ENCODE peak calls at places on chromosomes 6 and 20, in six cellular contexts. D, E, U, S, A and Q are unnamed samples. For H3K36me3, the result is how much of the 10 kb centered on the place peaks cover.

GRCh38 chr6:9121551-9121950 is 686.2 kb upstream of the SLC35B3 start:
- DNase-seq in A (peak), E (no peak), D (no peak), U (no peak), S (no peak), Q (no peak)

GRCh38 chr20:38141889-38142494 is 23.1 kb downstream of the TGM2 start:
- DNase-seq in E (no peak), U (no peak), D (no peak), S (no peak), A (no peak), Q (no peak)

GRCh38 chr6:161164182-161164625 is 109.7 kb downstream of the AGPAT4 start:
- DNase-seq in S (no peak), E (no peak), D (no peak), U (no peak), A (no peak), Q (no peak)

GRCh38 chr6:31179896-31180295 is 9.4 kb upstream of the POU5F1 start:
- DNase-seq in E (no peak), A (no peak), S (no peak), D (no peak), U (no peak), Q (no peak)

GRCh38 chr6:55918639-55919038 is 43.2 kb upstream of the BMP5 start:
- DNase-seq in S (no peak), D (no peak), E (no peak), A (peak), U (no peak), Q (peak)

GRCh38 chr6:359261-360035 is 32.1 kb upstream of the IRF4 start:
- DNase-seq in D (no peak), U (no peak), S (no peak), E (no peak), A (no peak), Q (no peak)

GRCh38 chr6:1391692-1392309 is 2.4 kb downstream of the FOXF2 start:
- DNase-seq in S (no peak), A (no peak), U (no peak), E (no peak), D (no peak), Q (no peak)

GRCh38 chr20:1491891-1492642 is 847 bp upstream of the SIRPB2 start:
- DNase-seq in A (no peak), U (no peak), S (no peak), E (no peak), D (no peak), Q (peak)

GRCh38 chr6:125598422-125598821 is 151.0 kb upstream of the HEY2 start:
- DNase-seq in E (peak), S (peak), A (peak), D (no peak), U (no peak), Q (peak)

GRCh38 chr6:104526383-104526782 is 333.3 kb downstream of the HACE1 start:
- DNase-seq in E (no peak), A (no peak), S (no peak), U (no peak), D (no peak), Q (no peak)

GRCh38 chr6:47535316-47536046 is 57.9 kb downstream of the CD2AP start:
- DNase-seq in E (no peak), D (no peak), S (no peak), A (no peak), U (no peak), Q (no peak)

GRCh38 chr20:8858181-8858794 is 210.6 kb upstream of the PLCB4 start:
- DNase-seq in S (no peak), A (no peak), U (no peak), D (no peak), E (no peak), Q (no peak)

GRCh38 chr6:9523462-9523861 is 891.4 kb downstream of the TFAP2A start:
- DNase-seq in D (no peak), U (peak), E (no peak), S (no peak), A (peak), Q (no peak)

GRCh38 chr6:87706187-87706966 is 4.3 kb upstream of the AKIRIN2 start:
- DNase-seq in E (no peak), D (no peak), A (peak), S (no peak), U (no peak), Q (no peak)

GRCh38 chr6:62286470-62286843 is 432 bp upstream of the KHDRBS2 start:
- DNase-seq in D (no peak), S (no peak), U (no peak), A (no peak), E (no peak), Q (no peak)

GRCh38 chr6:150006961-150007464 is 18.3 kb downstream of the RAET1L start:
- DNase-seq in A (no peak), D (no peak), E (no peak), S (no peak), U (no peak), Q (peak)

GRCh38 chr6:15299430-15300131 is 53.7 kb downstream of the JARID2 start:
- DNase-seq in A (no peak), D (no peak), E (peak), S (no peak), U (no peak), Q (no peak)

GRCh38 chr6:136524936-136525413 is 25.2 kb downstream of the MAP7 start:
- DNase-seq in E (no peak), A (no peak), D (no peak), S (no peak), U (no peak), Q (no peak)

GRCh38 chr6:89840538-89840937 is 10.9 kb downstream of the CASP8AP2 start:
- DNase-seq in U (no peak), A (no peak), E (no peak), S (no peak), D (no peak), Q (peak)

GRCh38 chr6:16345449-16346330 is 107.3 kb downstream of the GMPR start:
- DNase-seq in E (peak), D (no peak), U (no peak), A (peak), S (peak), Q (peak)

GRCh38 chr6:21850682-21851081 is 257.1 kb downstream of the SOX4 start:
- DNase-seq in D (no peak), E (no peak), U (no peak), S (peak), A (no peak), Q (no peak)

GRCh38 chr6:47371139-47371874 is 61.6 kb upstream of the TNFRSF21 start:
- DNase-seq in D (no peak), A (no peak), U (no peak), E (no peak), S (no peak), Q (no peak)

GRCh38 chr6:113047932-113048331 is 700.8 kb downstream of the RFPL4B start:
- DNase-seq in E (no peak), A (no peak), S (no peak), D (no peak), U (no peak), Q (no peak)

GRCh38 chr6:137323860-137324259 is 104.7 kb upstream of the IFNGR1 start:
- DNase-seq in A (no peak), E (no peak), D (no peak), S (peak), U (no peak), Q (peak)

GRCh38 chr6:6968731-6969552 is 138.8 kb upstream of the RREB1 start:
- DNase-seq in S (no peak), U (no peak), D (no peak), E (no peak), A (no peak), Q (no peak)

GRCh38 chr6:143400258-143401059 is 50.0 kb downstream of the ADAT2 start:
- DNase-seq in D (no peak), E (no peak), U (no peak), A (peak), S (peak), Q (peak)

GRCh38 chr20:40992349-40993113 is 36.1 kb upstream of the TOP1 start:
- DNase-seq in U (no peak), A (no peak), S (no peak), E (no peak), D (no peak), Q (no peak)

GRCh38 chr6:70073637-70074036 is 207.3 kb downstream of the COL19A1 start:
- DNase-seq in U (no peak), E (no peak), D (no peak), S (no peak), A (no peak), Q (no peak)

GRCh38 chr6:168243812-168244376 is 75.7 kb downstream of the DACT2 start:
- DNase-seq in A (no peak), E (no peak), U (no peak), D (no peak), S (no peak), Q (no peak)

GRCh38 chr6:10521104-10521808 is at the start of gene GCNT2:
- DNase-seq in S (peak), E (no peak), A (no peak), D (no peak), U (no peak), Q (no peak)

GRCh38 chr6:112196290-112196689 is 58.1 kb downstream of the LAMA4 start:
- DNase-seq in E (no peak), A (no peak), U (no peak), S (no peak), D (no peak), Q (no peak)

GRCh38 chr20:38284893-38285444 is 19.0 kb upstream of the BPI start:
- DNase-seq in E (no peak), A (no peak), D (no peak), U (no peak), S (no peak), Q (no peak)

GRCh38 chr6:17987576-17988421 is at the start of gene KIF13A:
- DNase-seq in S (peak), E (peak), U (no peak), D (peak), A (peak), Q (peak)

GRCh38 chr6:5871296-5871695 is 135.4 kb downstream of the NRN1 start:
- DNase-seq in S (no peak), D (no peak), U (no peak), A (no peak), E (no peak), Q (no peak)

GRCh38 chr6:4672772-4673171 is 103.4 kb upstream of the CDYL start:
- DNase-seq in D (no peak), A (no peak), S (no peak), E (no peak), U (no peak), Q (no peak)

GRCh38 chr20:49887251-49887827 is 28.0 kb downstream of the SPATA2 start:
- DNase-seq in A (no peak), E (no peak), U (peak), D (no peak), S (no peak), Q (no peak)

GRCh38 chr20:53899351-53900167 is 170.8 kb downstream of the BCAS1 start:
- DNase-seq in S (no peak), U (peak), D (no peak), E (peak), A (peak), Q (peak)

GRCh38 chr6:143802833-143803565 is 40.1 kb upstream of the LTV1 start:
- DNase-seq in E (no peak), U (no peak), D (no peak), A (no peak), S (no peak), Q (no peak)

GRCh38 chr20:58511364-58511763 is 3.8 kb downstream of the APCDD1L start:
- DNase-seq in S (no peak), E (no peak), U (no peak), A (peak), D (no peak), Q (peak)

GRCh38 chr6:28566527-28567252 is 41.0 kb downstream of the GPX5 start:
- DNase-seq in D (no peak), A (no peak), E (no peak), S (no peak), U (no peak), Q (no peak)

GRCh38 chr20:35021063-35021462 is 65.4 kb downstream of the MYH7B start:
- DNase-seq in D (peak), A (no peak), U (no peak), E (no peak), S (no peak), Q (no peak)

GRCh38 chr20:35018578-35019371 is 63.1 kb downstream of the MYH7B start:
- DNase-seq in S (no peak), D (peak), A (no peak), U (no peak), E (no peak), Q (no peak)

GRCh38 chr20:35017099-35017835 is 61.6 kb downstream of the MYH7B start:
- DNase-seq in S (no peak), A (no peak), E (no peak), D (no peak), U (no peak), Q (no peak)

GRCh38 chr20:35021831-35022230 is 66.2 kb downstream of the MYH7B start:
- DNase-seq in U (no peak), S (no peak), D (peak), A (no peak), E (no peak), Q (no peak)

GRCh38 chr20:35020108-35021031 is 64.7 kb downstream of the MYH7B start:
- DNase-seq in U (no peak), D (peak), A (no peak), E (no peak), S (no peak), Q (no peak)
- H3K36me3 ChIP-seq in U (under half), D (under half), A (under half), E (under half), S (under half), Q (under half)

GRCh38 chr6:160080097-160080496 is 41.5 kb upstream of the SLC22A1 start:
- DNase-seq in A (no peak), S (no peak), E (no peak), U (no peak), D (no peak), Q (no peak)
- H3K36me3 ChIP-seq in A (under half), S (under half), E (under half), U (under half), D (half or more), Q (under half)

DNA sequence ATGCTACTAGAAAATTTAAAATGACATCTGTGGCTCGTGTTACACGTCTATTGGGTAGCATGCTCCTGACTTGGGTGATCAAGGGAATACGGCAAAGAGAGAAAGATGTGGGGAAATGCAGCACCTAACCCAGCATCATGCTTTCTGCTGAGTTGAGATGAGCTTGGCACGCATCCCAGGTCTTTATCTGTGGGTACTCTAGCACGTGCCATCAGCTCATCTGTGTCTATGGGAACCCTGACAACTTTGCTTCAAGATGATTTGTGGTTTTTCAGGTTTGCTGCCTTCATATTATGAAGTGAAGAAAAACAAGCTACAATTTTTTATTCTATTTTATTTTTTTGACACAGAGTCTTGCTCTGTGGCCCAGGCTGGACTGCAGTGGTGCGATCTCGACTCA is 21.0 kb downstream of the RNASET2 start:
- DNase-seq in U (no peak), D (no peak), A (no peak), S (no peak), E (no peak), Q (no peak)
- H3K36me3 ChIP-seq in U (under half), D (under half), A (under half), S (under half), E (under half), Q (under half)

GRCh38 chr6:36605560-36606391 is 11.6 kb downstream of the SRSF3 start:
- DNase-seq in A (no peak), S (no peak), U (no peak), E (no peak), D (no peak), Q (no peak)
- H3K36me3 ChIP-seq in A (under half), S (under half), U (under half), E (under half), D (half or more), Q (half or more)

GRCh38 chr6:166527849-166528248 is 58.6 kb downstream of the RAMACL start:
- DNase-seq in E (no peak), A (no peak), S (no peak), U (no peak), D (no peak), Q (no peak)

GRCh38 chr6:166525567-166525966 is 60.9 kb downstream of the RAMACL start:
- DNase-seq in E (no peak), S (no peak), D (no peak), U (no peak), A (no peak), Q (no peak)

GRCh38 chr6:166529571-166529970 is 56.9 kb downstream of the RAMACL start:
- DNase-seq in S (no peak), E (no peak), U (no peak), A (no peak), D (no peak), Q (no peak)

GRCh38 chr6:166523782-166524569 is 62.5 kb downstream of the RAMACL start:
- DNase-seq in D (no peak), A (no peak), U (peak), S (no peak), E (no peak), Q (no peak)

GRCh38 chr6:166526937-166527336 is 59.5 kb downstream of the RAMACL start:
- DNase-seq in S (no peak), D (no peak), A (no peak), E (no peak), U (no peak), Q (no peak)
- H3K36me3 ChIP-seq in S (under half), D (under half), A (under half), E (under half), U (under half), Q (under half)

GRCh38 chr6:117568247-117568646 is 34.1 kb downstream of the GOPC start:
- DNase-seq in D (no peak), E (no peak), S (no peak), U (no peak), A (no peak), Q (no peak)
- H3K36me3 ChIP-seq in D (under half), E (under half), S (under half), U (under half), A (half or more), Q (under half)